ENCODE peak calls at places on chromosomes 1 and 21, in five cellular contexts. One of them, this sample, is unnamed.

GRCh38 chr21:42062543-42063022 is 8.5 kb upstream of the UMODL1 start:
- DNase-seq in tibial nerve: no peak
- DNase-seq in heart left ventricle: peak
- DNase-seq in progenitor cell of endocrine pancreas: no peak
- DNase-seq in neural progenitor cell: no peak
- DNase-seq in this sample: peak

GRCh38 chr1:115671176-115672062 is 29.6 kb downstream of the VANGL1 start:
- DNase-seq in heart left ventricle: no peak
- DNase-seq in progenitor cell of endocrine pancreas: no peak
- DNase-seq in tibial nerve: no peak
- DNase-seq in neural progenitor cell: no peak
- DNase-seq in this sample: no peak

GRCh38 chr1:30955448-30956015 is 47.0 kb upstream of the SDC3 start:
- DNase-seq in heart left ventricle: no peak
- DNase-seq in progenitor cell of endocrine pancreas: no peak
- DNase-seq in tibial nerve: no peak
- DNase-seq in neural progenitor cell: no peak
- DNase-seq in this sample: no peak

GRCh38 chr1:212457740-212458338 is 25.1 kb downstream of the NENF start:
- DNase-seq in neural progenitor cell: peak
- DNase-seq in tibial nerve: no peak
- DNase-seq in heart left ventricle: no peak
- DNase-seq in progenitor cell of endocrine pancreas: peak
- DNase-seq in this sample: peak

GRCh38 chr1:233289676-233290075 is 5.8 kb downstream of the PCNX2 start:
- DNase-seq in neural progenitor cell: peak
- DNase-seq in heart left ventricle: no peak
- DNase-seq in progenitor cell of endocrine pancreas: no peak
- DNase-seq in tibial nerve: no peak
- DNase-seq in this sample: no peak

GRCh38 chr1:45337630-45338320 is 2.2 kb upstream of the TOE1 start:
- DNase-seq in progenitor cell of endocrine pancreas: no peak
- DNase-seq in heart left ventricle: no peak
- DNase-seq in tibial nerve: no peak
- DNase-seq in neural progenitor cell: no peak
- DNase-seq in this sample: no peak

GRCh38 chr21:42006765-42007164 is 3.4 kb downstream of the ZBTB21 start:
- DNase-seq in neural progenitor cell: no peak
- DNase-seq in heart left ventricle: no peak
- DNase-seq in tibial nerve: no peak
- DNase-seq in progenitor cell of endocrine pancreas: no peak
- DNase-seq in this sample: no peak

GRCh38 chr1:1040004-1040991 is 20.4 kb downstream of the AGRN start:
- DNase-seq in heart left ventricle: peak
- DNase-seq in progenitor cell of endocrine pancreas: peak
- DNase-seq in tibial nerve: peak
- DNase-seq in neural progenitor cell: peak
- DNase-seq in this sample: peak

GRCh38 chr1:70685300-70686286 is 274.5 kb downstream of the CTH start:
- DNase-seq in tibial nerve: peak
- DNase-seq in neural progenitor cell: peak
- DNase-seq in heart left ventricle: peak
- DNase-seq in progenitor cell of endocrine pancreas: no peak
- DNase-seq in this sample: peak

GRCh38 chr1:183533617-183534174 is 56.6 kb downstream of the NCF2 start:
- DNase-seq in neural progenitor cell: no peak
- DNase-seq in progenitor cell of endocrine pancreas: no peak
- DNase-seq in tibial nerve: no peak
- DNase-seq in heart left ventricle: no peak
- DNase-seq in this sample: no peak

GRCh38 chr1:87915771-87916170 is 587.1 kb downstream of the LMO4 start:
- DNase-seq in progenitor cell of endocrine pancreas: no peak
- DNase-seq in neural progenitor cell: no peak
- DNase-seq in tibial nerve: no peak
- DNase-seq in heart left ventricle: no peak
- DNase-seq in this sample: no peak

GRCh38 chr1:115299266-115299665 is 38.8 kb downstream of the NGF start:
- DNase-seq in neural progenitor cell: no peak
- DNase-seq in heart left ventricle: no peak
- DNase-seq in tibial nerve: no peak
- DNase-seq in progenitor cell of endocrine pancreas: no peak
- DNase-seq in this sample: no peak

GRCh38 chr1:94920061-94920460 is 6.8 kb downstream of the CNN3 start:
- DNase-seq in progenitor cell of endocrine pancreas: no peak
- DNase-seq in tibial nerve: no peak
- DNase-seq in neural progenitor cell: no peak
- DNase-seq in heart left ventricle: no peak
- DNase-seq in this sample: no peak

GRCh38 chr1:172467446-172467845 is 23.6 kb upstream of the PIGC start:
- DNase-seq in tibial nerve: no peak
- DNase-seq in neural progenitor cell: no peak
- DNase-seq in heart left ventricle: no peak
- DNase-seq in progenitor cell of endocrine pancreas: no peak
- DNase-seq in this sample: no peak

GRCh38 chr1:221829327-221830011 is 87.6 kb upstream of the DUSP10 start:
- DNase-seq in progenitor cell of endocrine pancreas: no peak
- DNase-seq in heart left ventricle: no peak
- DNase-seq in neural progenitor cell: no peak
- DNase-seq in tibial nerve: no peak
- DNase-seq in this sample: no peak

DNA sequence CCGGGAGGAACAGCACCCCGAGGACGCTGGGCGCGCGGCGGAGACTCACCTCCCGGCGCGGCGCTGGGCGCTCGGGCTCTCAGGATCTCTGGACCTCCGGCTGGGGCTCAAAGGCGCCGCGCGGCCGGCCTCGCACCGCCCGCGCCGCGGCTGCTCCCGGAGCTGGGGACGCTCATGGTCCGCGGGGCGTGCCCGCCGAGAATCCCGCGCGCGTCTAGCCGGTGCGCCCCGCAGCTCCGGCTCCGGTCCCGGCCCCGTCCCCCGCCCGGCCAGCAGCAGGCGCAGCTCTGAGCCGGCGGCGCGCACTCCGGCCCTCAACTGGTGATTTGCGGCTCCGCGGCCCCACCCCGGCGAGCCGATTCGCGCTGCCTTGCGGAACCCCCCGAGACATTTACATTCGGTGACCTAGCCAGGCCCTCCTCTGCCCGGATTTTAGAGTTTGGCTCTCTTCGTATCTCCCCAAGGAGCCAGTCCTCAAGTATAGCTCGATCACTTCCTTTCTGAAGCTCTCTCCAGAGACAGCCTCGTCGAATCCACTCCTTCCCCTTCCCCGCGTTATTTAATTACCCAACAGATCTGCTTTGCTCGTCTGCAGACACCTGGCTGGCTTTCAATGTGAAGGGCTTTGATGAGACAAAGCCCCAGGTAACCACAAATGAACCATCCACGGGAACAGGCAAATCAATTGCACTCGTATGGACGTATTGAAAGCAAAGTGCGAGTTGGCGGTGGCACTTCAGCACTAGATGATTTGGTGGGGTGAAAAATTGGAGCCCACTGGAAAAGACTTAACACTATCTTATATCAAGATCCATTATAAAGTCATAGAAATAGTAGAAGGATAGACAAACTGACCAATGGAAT is at the start of gene BCAR3:
- DNase-seq in tibial nerve: peak
- DNase-seq in neural progenitor cell: peak
- DNase-seq in heart left ventricle: peak
- DNase-seq in progenitor cell of endocrine pancreas: peak
- DNase-seq in this sample: peak
- TF ChIP-seq CTCF in tibial nerve: peak
- TF ChIP-seq CTCF in neural progenitor cell: peak
- TF ChIP-seq CTCF in heart left ventricle: peak
- TF ChIP-seq CTCF in progenitor cell of endocrine pancreas: peak
- TF ChIP-seq CTCF in this sample: peak

GRCh38 chr1:33561576-33561975 is 89.1 kb downstream of the ZSCAN20 start:
- DNase-seq in tibial nerve: no peak
- DNase-seq in neural progenitor cell: no peak
- DNase-seq in heart left ventricle: no peak
- DNase-seq in progenitor cell of endocrine pancreas: no peak
- DNase-seq in this sample: no peak
- TF ChIP-seq CTCF in tibial nerve: no peak
- TF ChIP-seq CTCF in neural progenitor cell: no peak
- TF ChIP-seq CTCF in heart left ventricle: no peak
- TF ChIP-seq CTCF in progenitor cell of endocrine pancreas: no peak
- TF ChIP-seq CTCF in this sample: no peak

GRCh38 chr1:238380167-238380566 is 489.4 kb upstream of the ZP4 start:
- DNase-seq in tibial nerve: no peak
- DNase-seq in heart left ventricle: no peak
- DNase-seq in neural progenitor cell: no peak
- DNase-seq in progenitor cell of endocrine pancreas: no peak
- DNase-seq in this sample: no peak

GRCh38 chr1:238377280-238377919 is 486.7 kb upstream of the ZP4 start:
- DNase-seq in tibial nerve: no peak
- DNase-seq in neural progenitor cell: peak
- DNase-seq in heart left ventricle: no peak
- DNase-seq in progenitor cell of endocrine pancreas: no peak
- DNase-seq in this sample: no peak
- TF ChIP-seq CTCF in tibial nerve: no peak
- TF ChIP-seq CTCF in neural progenitor cell: no peak
- TF ChIP-seq CTCF in heart left ventricle: no peak
- TF ChIP-seq CTCF in progenitor cell of endocrine pancreas: no peak
- TF ChIP-seq CTCF in this sample: no peak

GRCh38 chr1:117069220-117069844 is 9.2 kb downstream of the TTF2 start:
- DNase-seq in progenitor cell of endocrine pancreas: no peak
- DNase-seq in neural progenitor cell: no peak
- DNase-seq in tibial nerve: no peak
- DNase-seq in heart left ventricle: no peak
- DNase-seq in this sample: no peak
- TF ChIP-seq CTCF in progenitor cell of endocrine pancreas: no peak
- TF ChIP-seq CTCF in neural progenitor cell: no peak
- TF ChIP-seq CTCF in tibial nerve: no peak
- TF ChIP-seq CTCF in heart left ventricle: no peak
- TF ChIP-seq CTCF in this sample: no peak